ENCODE peak calls at places on chromosomes 16 and 17, in four cellular contexts. N, Y, X and C are unnamed samples.
A peak's percentile ranks its signal among the peaks of the same experiment; 100 is the strongest.

GRCh38 chr17:73496232-73496631 is 148.0 kb downstream of the SDK2 start:
- DNase-seq in N (no peak), Y (no peak), X (no peak), C (no peak)

GRCh38 chr16:79067600-79067999 is 532.9 kb downstream of the MAF start:
- DNase-seq in N (no peak), Y (no peak), X (no peak), C (no peak)

GRCh38 chr17:27546624-27547300 is 84.2 kb upstream of the LGALS9 start:
- DNase-seq in N (no peak), Y (no peak), X (no peak), C (no peak)

GRCh38 chr17:62680541-62681052 is 53.1 kb downstream of the MRC2 start:
- DNase-seq in N (no peak), Y (peak; percentile 15), X (peak; percentile 61), C (no peak)

GRCh38 chr16:81451753-81452680 is 7.4 kb downstream of the CMIP start:
- DNase-seq in N (no peak), Y (peak; percentile 65), X (no peak), C (peak; percentile 65)

GRCh38 chr16:30655815-30656347 is 2.4 kb upstream of the FBRS start:
- DNase-seq in N (no peak), Y (no peak), X (no peak), C (no peak)

GRCh38 chr17:79017546-79017945 is 6.4 kb upstream of the C1QTNF1 start:
- DNase-seq in N (no peak), Y (no peak), X (no peak), C (no peak)

GRCh38 chr16:84643180-84643583 is 5.1 kb upstream of the KLHL36 start:
- DNase-seq in N (no peak), Y (peak; percentile 56), X (peak; percentile 87), C (peak; percentile 91)

GRCh38 chr17:62653002-62653830 is 25.7 kb downstream of the MRC2 start:
- DNase-seq in N (peak; percentile 95), Y (peak; percentile 73), X (peak; percentile 77), C (peak; percentile 92)

GRCh38 chr17:62119373-62119772 is 54.3 kb upstream of the MED13 start:
- DNase-seq in N (no peak), Y (no peak), X (no peak), C (no peak)

GRCh38 chr17:73480740-73481139 is 163.5 kb downstream of the SDK2 start:
- DNase-seq in N (no peak), Y (no peak), X (no peak), C (peak; percentile 74)

DNA sequence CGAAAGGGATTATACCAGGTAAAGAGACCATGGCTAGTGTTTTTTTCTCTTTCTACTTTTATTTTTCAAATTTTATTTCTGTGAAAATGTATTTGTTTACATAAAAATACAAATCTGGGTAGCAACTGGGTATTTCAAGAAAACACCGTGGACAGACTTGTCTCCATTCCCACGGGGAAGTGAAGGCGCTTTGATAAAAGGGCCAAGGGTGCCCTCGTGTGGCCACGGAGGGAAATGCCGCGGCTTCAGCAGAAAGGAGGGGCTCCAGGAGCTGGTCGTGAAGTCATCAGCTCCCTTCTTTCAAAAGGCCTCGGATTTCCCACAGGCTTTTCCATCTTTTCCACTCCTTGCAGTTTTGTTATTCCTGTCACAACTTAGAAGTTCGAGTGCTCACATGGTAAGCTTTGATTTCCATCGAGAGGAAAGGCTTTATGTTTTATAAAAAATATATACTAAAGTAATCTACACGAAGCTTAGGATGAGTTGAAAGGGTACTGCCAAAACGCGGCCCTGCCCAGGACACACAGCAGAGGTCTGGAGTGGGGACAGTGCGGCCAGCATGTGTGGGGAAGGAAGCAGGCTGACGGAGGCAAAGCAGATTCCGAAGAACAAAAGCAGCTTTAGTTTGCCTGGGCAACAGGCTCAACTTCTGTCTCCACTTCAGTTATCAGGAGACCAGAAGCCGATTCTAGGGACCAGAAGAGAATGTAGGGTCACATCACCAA is 15.3 kb upstream of the MNT start:
- DNase-seq in N (peak; percentile 90), Y (peak; percentile 96), X (peak; percentile 90), C (peak; percentile 96)
- H3K27ac ChIP-seq in N (peak overlapping the region; percentile 79), Y (peak overlapping the region; percentile 40), X (no peak overlapping the region), C (no peak overlapping the region)

DNA sequence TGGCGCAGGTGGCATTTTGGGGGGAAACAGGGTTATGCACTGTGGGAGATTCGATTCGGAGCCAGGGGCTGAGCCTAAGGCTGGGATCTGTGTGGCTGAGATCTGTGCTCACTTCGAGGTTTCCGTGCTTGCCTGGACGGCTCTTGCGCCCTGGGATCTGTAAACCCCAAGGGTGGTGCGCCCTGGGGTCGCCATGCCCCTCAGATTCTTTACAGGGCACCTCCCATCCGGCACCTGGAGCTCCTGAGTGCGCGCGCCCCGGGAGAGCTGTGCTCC is 377 bp downstream of the SLC13A5 start:
- DNase-seq in N (no peak), Y (no peak), X (no peak), C (no peak)
- H3K27ac ChIP-seq in N (no peak overlapping the region), Y (no peak overlapping the region), X (no peak overlapping the region), C (no peak overlapping the region)

GRCh38 chr16:66363196-66363777 is 3.2 kb upstream of the CDH5 start:
- DNase-seq in N (no peak), Y (no peak), X (no peak), C (no peak)
- H3K27ac ChIP-seq in N (no peak overlapping the region), Y (peak overlapping the region; percentile 12), X (no peak overlapping the region), C (peak overlapping the region; percentile 20)

DNA sequence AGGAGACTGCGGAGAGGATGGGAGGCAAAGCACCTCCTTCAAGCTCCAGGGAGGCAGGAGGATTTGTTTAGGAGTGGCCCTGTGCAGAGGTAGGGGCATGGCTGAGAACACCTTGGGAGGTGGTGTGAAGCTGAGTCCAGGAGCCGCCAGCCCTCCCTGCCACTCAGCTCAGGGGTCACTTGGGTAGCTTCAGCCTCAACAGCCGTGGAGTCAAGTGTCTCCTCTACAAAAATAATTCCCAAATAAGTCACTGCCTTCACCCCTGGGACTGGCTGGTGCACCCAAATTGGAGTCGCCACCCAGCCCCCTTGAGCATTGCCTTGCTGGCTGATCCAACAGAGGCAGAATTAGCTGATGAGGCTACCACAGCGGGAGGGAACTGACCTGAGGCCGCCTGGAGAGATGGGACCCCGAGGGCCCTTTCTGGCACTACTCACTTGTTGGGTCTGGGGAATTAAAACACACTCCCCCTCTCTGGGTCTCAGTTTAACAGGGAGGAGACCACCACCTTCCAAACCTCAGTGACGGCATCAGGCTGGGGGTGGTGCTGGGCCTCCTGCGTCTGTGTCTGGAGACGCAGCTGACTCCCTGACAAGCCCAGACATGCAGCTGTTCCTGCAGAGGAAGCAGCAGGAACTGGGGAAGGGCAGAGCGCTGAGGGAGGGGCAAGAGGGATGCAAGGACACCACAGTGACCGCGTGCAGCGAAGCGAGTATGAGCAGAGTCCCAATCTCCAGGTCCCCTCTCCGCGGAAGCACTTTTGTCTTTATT is 87.9 kb upstream of the TOB1 start:
- DNase-seq in N (peak; percentile 69), Y (no peak), X (peak; percentile 65), C (peak; percentile 79)
- H3K27ac ChIP-seq in N (no peak overlapping the region), Y (peak overlapping the region; percentile 15), X (peak overlapping the region; percentile 36), C (no peak overlapping the region)

GRCh38 chr16:671353-672131 is 3.6 kb downstream of the RHOT2 start:
- DNase-seq in N (no peak), Y (no peak), X (no peak), C (no peak)
- H3K27ac ChIP-seq in N (no peak overlapping the region), Y (no peak overlapping the region), X (no peak overlapping the region), C (no peak overlapping the region)

DNA sequence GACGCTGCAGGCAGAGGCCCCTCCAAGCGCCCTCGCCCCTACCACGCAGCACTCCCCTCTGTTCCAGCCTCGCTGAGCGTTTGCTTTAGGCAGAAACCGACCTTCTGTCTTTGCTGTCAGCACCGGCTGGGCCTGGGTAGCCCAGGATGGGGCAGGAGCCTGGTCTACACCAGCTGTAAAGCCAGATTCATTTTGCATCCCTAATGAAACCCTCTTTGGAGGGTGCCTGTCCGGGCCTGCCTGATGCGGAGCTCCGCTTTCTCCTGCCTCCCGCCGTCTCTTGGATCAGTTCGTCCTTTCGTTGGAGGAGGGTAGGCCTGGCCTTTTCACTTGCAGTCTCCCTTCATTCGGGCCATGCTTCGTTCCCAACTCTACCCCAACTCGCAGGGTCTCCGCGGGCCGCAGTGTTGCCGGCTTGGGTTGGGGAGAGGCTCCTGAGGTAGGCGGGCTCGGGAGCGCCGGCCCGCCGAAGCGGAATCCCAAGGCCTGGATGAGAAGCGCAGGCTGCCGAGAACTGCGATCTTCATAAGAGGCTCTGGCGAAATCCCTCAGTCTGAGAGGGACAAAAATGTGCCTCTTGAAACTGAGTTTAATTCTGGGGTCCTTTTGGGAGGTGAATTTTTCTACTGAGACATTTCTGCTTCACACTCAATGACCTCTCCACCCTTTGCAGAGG is 4.9 kb upstream of the HOXB8 start:
- DNase-seq in N (peak; percentile 57), Y (no peak), X (no peak), C (no peak)
- H3K27ac ChIP-seq in N (no peak overlapping the region), Y (no peak overlapping the region), X (no peak overlapping the region), C (no peak overlapping the region)

GRCh38 chr16:12028220-12028619 is 51.7 kb downstream of the SNX29 start:
- DNase-seq in N (no peak), Y (no peak), X (no peak), C (no peak)
- H3K27ac ChIP-seq in N (no peak overlapping the region), Y (no peak overlapping the region), X (no peak overlapping the region), C (no peak overlapping the region)

DNA sequence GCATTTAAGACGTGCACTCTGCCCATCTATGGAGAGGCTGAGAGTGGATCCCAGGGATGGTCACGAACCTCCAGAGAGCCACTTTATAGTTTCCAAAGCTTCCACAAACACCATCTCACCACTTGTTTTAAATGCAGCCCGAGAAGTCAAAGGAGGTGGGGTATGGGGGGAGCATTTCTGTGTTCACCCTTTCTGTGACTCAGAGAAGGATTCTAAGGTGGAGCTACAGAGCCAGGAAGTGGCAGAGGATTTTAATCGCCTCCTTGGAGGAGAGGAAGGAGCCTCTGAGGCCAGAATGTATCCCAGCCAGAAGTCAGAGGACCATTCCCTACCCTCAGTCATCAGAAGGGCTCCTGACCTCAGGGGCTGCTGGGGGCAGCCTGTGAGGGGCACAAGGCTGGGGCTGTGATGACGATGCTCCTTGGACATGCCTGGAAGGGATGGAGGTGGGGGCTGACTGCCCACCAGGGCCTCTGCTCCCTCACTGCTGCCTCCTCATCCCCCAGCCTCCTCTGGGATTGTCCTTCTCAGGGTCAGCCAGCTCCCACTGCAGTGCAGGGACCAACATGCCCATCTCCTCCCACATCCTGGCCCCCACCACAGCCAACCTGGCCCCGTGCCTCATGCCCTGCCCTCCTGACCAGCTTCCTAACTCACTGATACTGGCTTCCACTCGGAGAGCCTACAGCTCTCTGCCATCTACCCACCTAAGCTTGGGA is 2.8 kb downstream of the XYLT2 start:
- DNase-seq in N (no peak), Y (no peak), X (no peak), C (no peak)
- H3K27ac ChIP-seq in N (no peak overlapping the region), Y (no peak overlapping the region), X (no peak overlapping the region), C (no peak overlapping the region)